ENCODE peak calls at places on chromosomes 3 and 15, in five cellular contexts. C is cardiac fibroblast, J is IMR-90, R is tibial artery, U is lung. T is an unnamed sample.
A peak's percentile ranks its signal among the peaks of the same experiment; 100 is the strongest.

GRCh38 chr15:58539548-58539947 is 107.8 kb downstream of the LIPC start:
- DNase-seq in U (no peak), J (no peak), C (no peak), R (no peak), T (no peak)

GRCh38 chr15:42147431-42147735 is 9.1 kb downstream of the PLA2G4F start:
- DNase-seq in J (no peak), R (peak; percentile 12), U (no peak), C (no peak), T (no peak)

GRCh38 chr3:105354429-105354828 is 12.3 kb upstream of the ALCAM start:
- DNase-seq in U (no peak), R (no peak), J (no peak), C (peak; percentile 16), T (no peak)

GRCh38 chr3:29067014-29067413 is 213.9 kb upstream of the RBMS3 start:
- DNase-seq in U (no peak), R (no peak), J (peak; percentile 57), C (no peak), T (no peak)

GRCh38 chr3:53150247-53151085 is 10.5 kb upstream of the PRKCD start:
- DNase-seq in U (peak; percentile 70), R (no peak), C (peak; percentile 44), J (peak; percentile 47), T (no peak)

GRCh38 chr3:129001817-129002572 is 891 bp downstream of the EFCC1 start:
- DNase-seq in C (no peak), R (no peak), J (no peak), U (no peak), T (no peak)

GRCh38 chr3:48432411-48433371 is 2.8 kb upstream of the PLXNB1 start:
- DNase-seq in U (no peak), J (peak; percentile 14), C (no peak), R (peak; percentile 63), T (no peak)

GRCh38 chr3:170044795-170045244 is 7.0 kb downstream of the GPR160 start:
- DNase-seq in U (no peak), C (no peak), R (no peak), J (no peak), T (no peak)

DNA sequence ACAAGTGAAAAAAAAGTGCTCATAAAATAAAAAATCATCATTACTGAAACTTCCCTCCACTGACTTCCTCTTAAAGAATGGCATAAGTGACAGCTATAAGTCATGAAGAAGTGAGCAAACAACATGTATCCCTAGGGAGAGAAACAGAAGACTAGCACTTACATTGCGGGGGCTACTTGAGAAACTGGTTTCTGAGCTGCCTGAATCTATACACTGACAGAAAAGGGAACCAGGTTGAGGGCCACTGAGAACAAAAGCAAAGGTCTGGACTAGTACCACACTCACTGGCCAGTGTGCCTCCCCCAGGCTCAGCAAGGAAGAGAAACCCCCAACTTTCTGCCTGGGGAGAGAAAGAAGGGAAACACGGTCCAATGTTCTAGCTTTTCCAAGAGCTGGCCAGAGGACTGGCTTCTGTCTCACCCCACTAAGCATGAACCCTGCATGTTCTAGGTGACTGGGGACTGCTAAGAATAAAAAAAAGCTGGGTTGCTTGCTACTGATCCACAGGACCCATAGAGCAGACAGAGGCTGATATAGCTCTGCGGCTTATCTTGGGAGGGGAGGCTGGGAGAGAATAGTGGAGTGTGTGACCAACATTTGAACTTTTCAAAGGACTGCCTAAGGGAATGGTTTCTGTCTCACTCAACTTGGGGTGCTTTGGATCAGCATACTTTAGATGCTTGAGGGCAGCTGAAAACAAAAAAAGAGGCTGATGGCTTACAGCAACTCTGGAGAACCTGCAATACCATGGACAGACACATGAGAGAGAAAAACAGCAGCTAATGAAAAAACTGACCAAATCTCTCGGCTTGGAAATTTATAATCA is 8.1 kb downstream of the RAD18 start:
- DNase-seq in C (peak; percentile 71), U (no peak), J (peak; percentile 62), R (no peak), T (no peak)
- TF ChIP-seq CTCF in C (no peak), U (no peak), J (peak; percentile 5), R (no peak), T (peak; percentile 44)

GRCh38 chr15:72968531-72968922 is 83.7 kb upstream of the NEO1 start:
- DNase-seq in U (no peak), C (peak; percentile 26), J (no peak), R (no peak), T (no peak)

GRCh38 chr15:72967397-72967796 is 84.9 kb upstream of the NEO1 start:
- DNase-seq in J (no peak), U (no peak), R (no peak), C (no peak), T (no peak)

GRCh38 chr15:72967836-72968530 is 84.3 kb upstream of the NEO1 start:
- DNase-seq in U (no peak), C (no peak), R (no peak), J (no peak), T (no peak)

GRCh38 chr15:72965671-72966070 is 86.6 kb upstream of the NEO1 start:
- DNase-seq in U (no peak), C (no peak), R (no peak), J (no peak), T (no peak)

GRCh38 chr15:72970965-72971746 is 81.1 kb upstream of the NEO1 start:
- DNase-seq in J (peak; percentile 33), U (no peak), C (peak; percentile 54), R (no peak), T (no peak)
- TF ChIP-seq CTCF in J (no peak), U (no peak), C (no peak), R (no peak), T (no peak)

GRCh38 chr3:194705227-194705626 is 19.5 kb downstream of the FAM43A start:
- DNase-seq in C (no peak), J (no peak), R (no peak), U (no peak), T (no peak)
- TF ChIP-seq CTCF in C (no peak), J (no peak), R (no peak), U (no peak), T (no peak)

GRCh38 chr15:30033211-30033610 is 49.5 kb upstream of the GOLGA8J start:
- DNase-seq in J (no peak), R (no peak), U (no peak), C (no peak), T (no peak)

GRCh38 chr15:30033763-30034162 is 49.0 kb upstream of the GOLGA8J start:
- DNase-seq in J (no peak), U (no peak), C (no peak), R (no peak), T (no peak)

GRCh38 chr15:30036304-30036703 is 46.5 kb upstream of the GOLGA8J start:
- DNase-seq in J (no peak), U (no peak), C (no peak), R (no peak), T (no peak)

GRCh38 chr15:30030350-30030749 is 52.4 kb upstream of the GOLGA8J start:
- DNase-seq in U (no peak), C (no peak), R (no peak), J (no peak), T (no peak)
- TF ChIP-seq CTCF in U (no peak), C (no peak), R (no peak), J (peak; percentile 13), T (no peak)

GRCh38 chr3:181105636-181106035 is 116.1 kb upstream of the DNAJC19 start:
- DNase-seq in R (no peak), J (no peak), C (no peak), U (no peak), T (no peak)

GRCh38 chr3:181103605-181104004 is 114.1 kb upstream of the DNAJC19 start:
- DNase-seq in U (no peak), R (no peak), C (no peak), J (no peak), T (no peak)
- TF ChIP-seq CTCF in U (no peak), R (no peak), C (no peak), J (no peak), T (peak; percentile 72)

DNA sequence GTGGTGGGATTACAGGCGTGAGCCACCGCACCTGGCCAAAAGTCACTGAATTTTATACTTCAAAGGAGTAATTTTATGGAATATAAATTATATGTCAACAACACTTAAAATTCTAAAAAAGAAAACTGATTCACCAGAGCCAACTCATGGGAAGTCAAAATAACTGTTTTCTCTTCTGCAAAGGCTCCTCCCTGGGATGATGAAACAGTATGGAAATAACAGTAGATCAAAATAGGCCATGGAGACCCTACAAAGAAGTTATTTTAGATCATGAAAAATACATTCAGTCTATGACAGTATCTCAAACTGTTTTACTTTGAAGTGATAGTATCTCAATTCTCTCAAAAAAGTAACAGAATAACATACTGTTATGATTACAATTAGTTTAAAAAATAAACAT is 102.7 kb downstream of the IGSF11 start:
- DNase-seq in C (no peak), J (no peak), R (no peak), U (no peak), T (no peak)
- TF ChIP-seq CTCF in C (no peak), J (no peak), R (no peak), U (no peak), T (no peak)

GRCh38 chr15:31975446-31976229 is 54.7 kb upstream of the CHRNA7 start:
- DNase-seq in J (no peak), U (no peak), R (no peak), C (no peak), T (no peak)
- TF ChIP-seq CTCF in J (no peak), U (no peak), R (no peak), C (peak; percentile 16), T (peak; percentile 40)

GRCh38 chr3:179045719-179046402 is 25.7 kb downstream of the ZMAT3 start:
- DNase-seq in C (no peak), J (no peak), U (no peak), R (no peak), T (no peak)

DNA sequence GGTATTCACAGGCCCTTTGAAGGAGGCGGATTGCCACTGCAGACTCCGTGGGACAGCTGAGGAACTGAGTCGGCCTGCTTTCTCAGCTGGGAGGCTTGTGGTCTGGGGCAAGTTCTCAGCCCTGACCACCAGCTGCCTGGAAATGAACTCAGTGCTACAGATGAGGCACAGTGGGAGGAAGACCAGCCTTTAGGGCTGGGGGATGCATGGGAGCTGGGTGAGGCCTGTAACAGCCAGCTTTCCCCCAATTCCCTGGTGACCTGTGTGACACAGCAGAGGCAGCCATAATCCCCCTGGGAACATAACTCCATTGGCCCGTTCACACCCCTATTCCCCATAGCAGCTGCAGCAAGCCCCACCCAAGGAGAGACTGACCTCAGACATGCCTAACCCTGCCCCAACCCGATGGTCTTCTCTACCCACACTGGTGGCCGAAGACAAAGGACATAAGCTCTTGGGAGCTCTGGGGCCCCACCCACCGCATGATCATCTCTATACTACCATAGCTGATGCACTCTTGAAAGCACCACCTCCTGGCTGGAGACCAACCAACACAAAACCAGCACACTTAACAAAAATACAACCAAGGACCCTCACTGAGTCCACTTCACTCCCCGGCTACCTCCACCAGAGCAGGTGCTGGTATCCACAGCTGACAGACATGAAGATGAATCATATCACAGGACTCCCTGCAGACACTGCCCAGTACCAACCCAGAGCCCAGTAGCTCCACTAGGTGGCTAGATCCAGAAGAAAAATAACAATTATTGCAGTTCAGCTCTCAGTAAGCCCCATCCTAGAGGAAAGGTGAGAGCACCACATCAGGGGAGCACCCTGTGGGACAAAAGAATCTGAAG is 24.9 kb downstream of the ZMAT3 start:
- DNase-seq in C (no peak), U (no peak), R (no peak), J (peak; percentile 8), T (no peak)
- TF ChIP-seq CTCF in C (peak; percentile 27), U (no peak), R (no peak), J (no peak), T (no peak)

T was measured in type B pancreatic cell.